ENCODE peak calls at places on chromosomes 1 and 21, in six cellular contexts. P, H, Y, Q, I and L are unnamed samples.

GRCh38 chr1:18396247-18396646 is 84.5 kb upstream of the KLHDC7A start:
- DNase-seq in Y (no peak), Q (peak), H (no peak), P (no peak), I (no peak), L (no peak)

GRCh38 chr1:156436319-156437043 is 64.1 kb downstream of the MEF2D start:
- DNase-seq in H (no peak), P (no peak), Y (no peak), I (no peak), Q (no peak), L (no peak)

GRCh38 chr1:39485046-39485803 is 6.2 kb upstream of the BMP8A start:
- DNase-seq in Q (no peak), H (no peak), Y (no peak), I (no peak), P (no peak), L (no peak)

GRCh38 chr21:37619464-37619974 is 252.9 kb downstream of the DYRK1A start:
- DNase-seq in H (no peak), I (no peak), Q (no peak), Y (no peak), P (no peak), L (no peak)

GRCh38 chr1:174135200-174135599 is 24.1 kb upstream of the RABGAP1L start:
- DNase-seq in I (no peak), P (no peak), Y (no peak), Q (no peak), H (no peak), L (no peak)

GRCh38 chr21:21232320-21232719 is 234.1 kb downstream of the NCAM2 start:
- DNase-seq in Q (peak), I (no peak), Y (peak), H (peak), P (no peak), L (no peak)

GRCh38 chr1:231743966-231744365 is 117.4 kb downstream of the DISC1 start:
- DNase-seq in Y (no peak), Q (no peak), I (no peak), P (no peak), H (no peak), L (no peak)

GRCh38 chr21:42779431-42779861 is 99.9 kb downstream of the WDR4 start:
- DNase-seq in Q (no peak), Y (no peak), I (no peak), H (no peak), P (no peak), L (no peak)

GRCh38 chr1:117573386-117574040 is 32.3 kb upstream of the TENT5C start:
- DNase-seq in I (no peak), H (no peak), Y (peak), P (no peak), Q (no peak), L (no peak)

GRCh38 chr1:84298688-84299535 is 2.6 kb upstream of the SAMD13 start:
- DNase-seq in Q (peak), P (no peak), I (peak), Y (peak), H (no peak), L (no peak)

GRCh38 chr1:158112994-158113758 is 67.5 kb upstream of the CD1D start:
- DNase-seq in Q (peak), Y (peak), P (no peak), I (peak), H (no peak), L (no peak)

GRCh38 chr1:179767996-179768395 is 24.9 kb downstream of the FAM163A start:
- DNase-seq in Y (no peak), Q (no peak), P (no peak), H (no peak), I (no peak), L (no peak)

GRCh38 chr1:226688056-226688748 is 50.9 kb downstream of the ITPKB start:
- DNase-seq in Y (no peak), I (no peak), H (no peak), Q (no peak), P (no peak), L (no peak)

GRCh38 chr1:18637962-18638817 is 7.5 kb downstream of the PAX7 start:
- DNase-seq in P (no peak), H (no peak), Y (no peak), I (no peak), Q (no peak), L (no peak)

GRCh38 chr1:199373139-199373538 is 654.4 kb upstream of the NR5A2 start:
- DNase-seq in P (no peak), H (no peak), Q (no peak), Y (no peak), I (no peak), L (no peak)

GRCh38 chr1:53163291-53163768 is 20.9 kb upstream of the SLC1A7 start:
- DNase-seq in Y (no peak), H (no peak), I (no peak), Q (no peak), P (no peak), L (no peak)

GRCh38 chr21:45393833-45394638 is 10.9 kb upstream of the COL18A1 start:
- DNase-seq in P (no peak), I (no peak), Q (no peak), H (no peak), Y (no peak), L (no peak)

GRCh38 chr1:197126698-197127097 is 19.8 kb downstream of the ASPM start:
- DNase-seq in H (no peak), I (no peak), P (no peak), Y (no peak), Q (no peak), L (no peak)

GRCh38 chr1:171858701-171859100 is 17.4 kb downstream of the DNM3 start:
- DNase-seq in H (no peak), Q (no peak), P (no peak), I (no peak), Y (no peak), L (no peak)

GRCh38 chr1:2642560-2643413 is 10.0 kb upstream of the MMEL1 start:
- DNase-seq in P (peak), Y (peak), H (peak), Q (peak), I (peak), L (peak)

GRCh38 chr1:229229721-229230135 is 41.2 kb upstream of the RAB4A start:
- DNase-seq in Q (no peak), I (no peak), H (no peak), P (no peak), Y (peak), L (no peak)